ENCODE peak calls at places on chromosome 4, in seven cellular contexts. K is NT2/D1; G is activated CD4-positive, alpha-beta T cell treated with anti-CD3 and anti-CD28 coated beads, Interleukin-2, amount 50 U/mL, for 1 hour; C is stimulated activated CD8-positive, alpha-beta memory T cell treated with anti-CD3 and anti-CD28 coated beads, Interleukin-15, amount 100 ng/mL, for 24 hours; Z is vagina; D is effector CD8-positive, alpha-beta T cell; J is DMS153. W is an unnamed sample.

GRCh38 chr4:187075514-187075913 is 351.9 kb upstream of the FAT1 start:
- DNase-seq in K (no peak), G (no peak), C (no peak), Z (no peak), D (no peak), J (no peak), W (no peak)

GRCh38 chr4:7428261-7429068 is 6.3 kb downstream of the PSAPL1 start:
- DNase-seq in K (no peak), G (no peak), C (no peak), Z (no peak), D (no peak), J (no peak), W (no peak)

GRCh38 chr4:138979742-138980141 is 35.8 kb upstream of the NOCT start:
- DNase-seq in K (no peak), G (no peak), C (no peak), Z (no peak), D (no peak), J (no peak), W (no peak)

GRCh38 chr4:103634236-103634635 is 85.5 kb downstream of the TACR3 start:
- DNase-seq in K (no peak), G (no peak), C (no peak), Z (no peak), D (no peak), J (no peak), W (no peak)

GRCh38 chr4:16092682-16093319 is 9.0 kb upstream of the PROM1 start:
- DNase-seq in K (no peak), G (no peak), C (no peak), Z (no peak), D (no peak), J (no peak), W (no peak)

GRCh38 chr4:87073570-87074470 is 139.0 kb downstream of the AFF1 start:
- DNase-seq in K (no peak), G (peak; percentile 34), C (no peak), Z (no peak), D (no peak), J (peak; percentile 97), W (peak; percentile 53)

GRCh38 chr4:53194727-53195126 is 171.1 kb downstream of the SCFD2 start:
- DNase-seq in K (no peak), G (no peak), C (no peak), Z (no peak), D (no peak), J (no peak), W (no peak)

GRCh38 chr4:89531932-89532640 is 224.5 kb upstream of the GPRIN3 start:
- DNase-seq in K (no peak), G (no peak), C (no peak), Z (no peak), D (no peak), J (no peak), W (no peak)